ENCODE peak calls at places on chromosomes 16 and 17, in five cellular contexts. F is MM.1S, X is SK-N-SH, T is OCI-LY7, A is PC-3. L is an unnamed sample.

GRCh38 chr16:57962046-57962445 is 8.9 kb downstream of the CNGB1 start:
- DNase-seq in F (no peak), X (no peak), T (no peak), A (no peak), L (no peak)

GRCh38 chr17:16922386-16923096 is 49.4 kb downstream of the TNFRSF13B start:
- DNase-seq in F (peak), X (no peak), T (peak), A (peak), L (no peak)

GRCh38 chr16:80034948-80035700 is 434.6 kb upstream of the MAF start:
- DNase-seq in F (no peak), X (no peak), T (no peak), A (no peak), L (no peak)

GRCh38 chr17:67475161-67475887 is 98.2 kb downstream of the PITPNC1 start:
- DNase-seq in F (peak), X (peak), T (peak), A (peak), L (peak)

GRCh38 chr17:64599827-64600226 is 62.3 kb downstream of the SMURF2 start:
- DNase-seq in F (no peak), X (no peak), T (no peak), A (no peak), L (no peak)

GRCh38 chr17:77571562-77571981 is 386.9 kb upstream of the TNRC6C start:
- DNase-seq in F (no peak), X (peak), T (no peak), A (no peak), L (no peak)

GRCh38 chr16:87608400-87608985 is 6.2 kb downstream of the JPH3 start:
- DNase-seq in F (peak), X (no peak), T (peak), A (peak), L (peak)

GRCh38 chr17:43983515-43984411 is 20.7 kb upstream of the NAGS start:
- DNase-seq in F (no peak), X (peak), T (no peak), A (no peak), L (peak)

GRCh38 chr17:59001158-59001814 is 105.4 kb downstream of the TRIM37 start:
- DNase-seq in F (no peak), X (no peak), T (peak), A (peak), L (no peak)

GRCh38 chr16:74862743-74863244 is 88.2 kb upstream of the FA2H start:
- DNase-seq in F (peak), X (peak), T (peak), A (peak), L (peak)

GRCh38 chr17:77810536-77810935 is 148.0 kb upstream of the TNRC6C start:
- DNase-seq in F (no peak), X (no peak), T (no peak), A (peak), L (no peak)

GRCh38 chr16:1181715-1182671 is 29.1 kb downstream of the CACNA1H start:
- DNase-seq in F (no peak), X (no peak), T (no peak), A (peak), L (peak)

GRCh38 chr17:27466748-27467375 is 10.6 kb downstream of the KSR1 start:
- DNase-seq in F (no peak), X (no peak), T (no peak), A (no peak), L (no peak)

GRCh38 chr17:6423931-6424330 is 11.0 kb downstream of the AIPL1 start:
- DNase-seq in F (no peak), X (no peak), T (no peak), A (no peak), L (no peak)

GRCh38 chr17:6392609-6393367 is 42.1 kb downstream of the AIPL1 start:
- DNase-seq in F (no peak), X (no peak), T (no peak), A (no peak), L (no peak)

GRCh38 chr17:81252336-81253329 is 13.5 kb downstream of the NDUFAF8 start:
- DNase-seq in F (no peak), X (no peak), T (peak), A (no peak), L (no peak)

DNA sequence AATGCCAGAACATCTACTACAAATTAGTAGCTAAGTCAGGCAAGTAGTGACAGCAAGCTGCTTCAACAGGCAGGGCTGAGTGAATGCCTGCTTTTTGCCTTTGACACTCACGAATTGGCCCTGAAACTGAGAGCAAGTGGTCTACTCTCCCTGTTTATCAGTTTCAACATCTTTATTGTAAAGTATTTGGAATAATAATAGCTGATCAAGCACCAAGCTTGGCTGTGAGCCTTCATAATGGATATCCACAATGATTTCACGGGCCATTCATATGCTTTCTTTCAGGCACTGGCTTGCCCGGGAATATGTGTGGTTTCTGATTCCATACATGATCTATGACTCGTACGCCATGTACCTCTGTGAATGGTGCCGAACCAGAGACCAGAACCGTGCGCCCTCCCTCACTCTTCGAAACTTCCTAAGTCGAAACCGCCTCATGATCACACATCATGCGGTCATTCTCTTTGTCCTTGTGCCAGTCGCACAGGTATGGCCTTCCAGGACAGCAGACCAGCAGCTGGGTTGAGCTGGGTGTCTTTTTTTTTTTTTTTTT is 5.2 kb downstream of the TLCD3A start:
- DNase-seq in F (no peak), X (no peak), T (no peak), A (no peak), L (no peak)
- TF ChIP-seq EZH2phosphoT487 in F (no peak), X (no peak), T (no peak), A (no peak), L (no peak)

DNA sequence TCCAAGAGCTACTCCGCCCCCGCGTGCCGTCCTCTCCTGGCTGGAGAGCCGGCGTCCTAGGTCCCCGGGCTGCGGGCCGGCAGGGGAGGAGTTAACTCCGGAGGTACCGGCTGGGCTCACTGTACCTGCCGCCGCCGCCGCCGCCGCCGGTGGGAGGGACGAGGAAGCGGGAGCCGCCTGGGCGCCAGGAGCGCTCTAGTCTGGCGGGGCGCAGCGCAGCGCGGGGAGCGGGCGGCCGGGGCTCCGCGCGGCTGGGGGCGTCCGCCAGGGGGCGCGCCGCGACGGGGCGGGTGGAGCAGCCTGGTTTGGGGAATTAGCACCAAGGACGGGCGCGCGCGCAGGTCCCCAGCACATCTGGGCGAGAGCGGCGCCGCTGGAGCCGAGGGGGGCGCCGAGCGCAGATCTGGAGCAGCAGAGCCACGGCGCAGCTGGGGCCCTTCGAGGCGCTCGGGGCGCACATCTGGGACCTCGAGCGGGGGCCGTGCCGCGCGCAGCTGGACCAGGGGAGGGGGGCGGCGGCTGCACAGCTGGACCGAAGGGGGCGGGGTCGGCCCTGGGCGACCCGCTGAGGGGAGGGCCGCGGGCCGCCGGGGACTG is at the start of gene NXPH3:
- DNase-seq in F (peak), X (peak), T (peak), A (peak), L (peak)
- TF ChIP-seq CTCF in F (peak), X (peak), T (peak), A (peak), L (peak)

GRCh38 chr16:66551788-66552287 is 538 bp upstream of the CKLF start:
- DNase-seq in F (peak), X (no peak), T (peak), A (no peak), L (no peak)

GRCh38 chr16:66554021-66554420 is 1.6 kb downstream of the CKLF start:
- DNase-seq in F (no peak), X (no peak), T (no peak), A (no peak), L (no peak)

GRCh38 chr16:66553223-66553622 is 847 bp downstream of the CKLF start:
- DNase-seq in F (peak), X (no peak), T (peak), A (no peak), L (no peak)

GRCh38 chr16:66551362-66551761 is 1.0 kb upstream of the CKLF start:
- DNase-seq in F (peak), X (peak), T (peak), A (peak), L (peak)

GRCh38 chr16:66552288-66553143 is at the start of gene CKLF:
- DNase-seq in F (peak), X (peak), T (peak), A (peak), L (peak)
- H3K27ac ChIP-seq in F (peak), X (peak), T (peak), A (no peak), L (no peak)

DNA sequence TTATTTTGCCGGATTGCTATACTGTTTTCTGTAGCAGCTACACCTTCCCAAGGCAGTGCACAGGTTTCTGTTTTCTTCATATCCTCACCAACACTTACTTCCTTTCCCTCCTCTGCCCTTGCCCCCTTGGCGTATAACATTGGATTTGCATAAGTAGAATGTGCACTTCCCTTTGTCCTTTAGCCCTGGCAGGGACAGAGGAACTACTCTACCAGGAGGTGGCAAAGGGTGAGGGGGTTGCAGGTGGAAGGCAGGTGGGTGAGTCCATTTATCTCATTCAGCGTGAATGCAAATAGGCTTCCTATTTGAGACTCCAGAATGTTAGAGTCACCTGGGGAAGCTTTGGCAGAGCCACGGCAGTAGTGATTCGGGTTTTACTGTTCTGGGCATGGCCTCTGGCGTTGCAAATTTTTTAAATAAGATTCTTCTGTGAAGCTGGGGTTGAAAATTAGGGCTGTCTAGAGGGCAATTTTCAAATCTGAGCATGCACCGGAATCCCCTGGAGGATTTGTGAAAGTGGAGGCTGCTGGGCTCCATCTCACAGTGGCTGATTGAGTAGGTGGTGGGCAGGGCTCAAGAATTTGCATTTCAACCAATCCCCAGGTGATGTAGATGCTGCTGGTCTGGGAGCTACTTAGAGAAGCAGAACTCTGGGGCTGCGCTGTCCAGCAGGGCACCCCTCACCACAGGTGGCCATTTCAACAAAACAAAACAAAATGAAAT is 84.7 kb downstream of the PLCG2 start:
- DNase-seq in F (peak), X (no peak), T (peak), A (no peak), L (peak)
- TF ChIP-seq EZH2phosphoT487 in F (no peak), X (no peak), T (no peak), A (no peak), L (no peak)

DNA sequence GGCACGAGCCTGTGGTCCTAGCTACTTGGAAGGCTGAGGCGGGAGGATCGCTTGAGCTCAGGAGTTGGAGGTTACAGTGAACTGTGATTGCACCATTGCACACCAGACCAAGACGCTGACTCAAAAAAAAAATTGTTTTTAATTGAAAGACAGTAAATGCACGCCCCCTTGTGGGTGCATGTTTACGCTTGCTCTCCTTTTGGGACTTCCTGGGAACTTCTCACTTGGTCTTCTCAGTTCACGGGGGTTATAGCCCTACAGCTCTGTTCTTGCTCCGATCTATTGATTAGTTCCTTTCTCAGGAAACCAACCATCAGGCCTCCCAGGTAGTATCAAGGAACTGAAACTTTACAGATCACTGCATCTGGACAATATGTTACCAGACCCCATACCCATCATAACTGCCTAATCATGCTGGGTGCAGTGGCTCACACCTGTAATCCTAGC is 14.2 kb upstream of the RIPOR1 start:
- DNase-seq in F (peak), X (peak), T (peak), A (peak), L (peak)
- TF ChIP-seq CTCF in F (peak), X (peak), T (peak), A (peak), L (peak)

DNA sequence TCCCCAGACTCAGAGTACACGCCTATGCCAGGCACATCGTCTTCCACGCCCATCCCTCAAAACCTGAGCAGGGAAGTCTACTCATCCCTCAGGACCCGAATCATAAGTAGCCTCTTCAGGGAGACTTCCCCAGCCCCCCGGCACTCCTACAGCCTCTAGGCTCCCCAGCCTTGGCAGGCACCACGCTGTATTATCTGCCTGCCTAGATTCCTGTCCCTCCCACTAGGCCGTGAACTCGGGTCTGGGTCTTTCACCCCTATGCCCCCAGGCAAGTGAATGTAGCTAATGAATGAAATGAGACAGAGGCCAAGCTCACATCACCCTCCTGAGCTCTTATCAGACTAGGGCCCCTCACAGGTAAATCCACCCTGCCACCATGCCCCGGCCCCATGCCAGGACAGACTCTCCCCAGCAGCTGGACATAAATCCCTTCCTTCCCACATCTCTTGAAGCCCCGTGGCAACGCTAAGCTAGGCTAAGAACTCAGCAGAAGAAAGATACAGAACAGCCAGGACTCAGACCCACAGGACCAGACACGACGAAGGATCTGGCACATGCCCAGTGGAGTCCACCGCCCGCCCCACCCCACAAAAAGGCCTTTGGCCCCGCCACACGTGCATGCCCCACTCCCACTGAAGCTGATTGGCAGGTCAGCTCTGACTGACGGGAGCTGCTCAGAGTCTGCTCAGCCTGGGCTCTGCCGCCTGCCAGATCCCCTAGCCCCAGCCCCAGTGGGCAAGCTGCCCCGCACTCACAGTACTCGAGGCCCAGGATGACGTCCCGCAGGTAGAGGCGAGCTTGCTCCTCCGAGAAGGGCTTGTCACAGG is 13.0 kb downstream of the CAMKK1 start:
- DNase-seq in F (no peak), X (peak), T (no peak), A (no peak), L (peak)
- H3K27ac ChIP-seq in F (no peak), X (no peak), T (no peak), A (no peak), L (no peak)

DNA sequence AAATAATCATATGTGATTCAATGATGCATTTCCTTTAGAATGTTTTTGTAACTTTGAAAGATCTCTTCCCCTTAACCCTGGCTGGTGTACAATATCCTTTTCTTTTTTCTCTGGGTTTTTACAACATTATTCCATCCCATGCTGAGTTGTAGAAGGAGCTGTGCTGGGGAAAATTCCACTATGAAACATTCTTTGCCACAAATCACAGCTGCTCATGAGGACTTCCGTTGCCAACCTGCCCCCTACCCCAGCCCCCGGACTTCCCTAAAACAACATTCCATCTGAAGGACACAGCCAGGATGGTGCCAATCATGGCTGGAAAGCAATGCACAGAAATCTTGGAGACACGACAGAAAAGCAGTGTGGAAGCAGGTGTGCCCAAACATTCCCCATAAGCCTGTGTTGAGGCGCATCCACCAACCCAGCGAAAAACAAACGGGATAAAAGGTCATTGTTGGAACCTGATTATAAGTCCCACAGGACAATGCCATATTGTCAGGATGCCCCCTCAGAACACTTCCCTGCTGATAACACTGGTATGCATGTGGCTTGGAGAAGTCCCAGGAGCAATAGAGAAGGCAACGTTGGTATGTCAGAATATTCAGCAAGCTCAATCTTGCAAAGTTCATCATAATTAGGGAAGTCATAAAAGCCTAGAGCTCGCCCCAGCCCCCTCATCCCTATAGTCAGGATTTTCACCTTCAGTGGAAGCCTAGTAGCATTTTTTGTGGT is 475.0 kb downstream of the HS3ST3B1 start:
- DNase-seq in F (no peak), X (no peak), T (no peak), A (no peak), L (no peak)
- TF ChIP-seq EZH2phosphoT487 in F (no peak), X (no peak), T (no peak), A (no peak), L (no peak)